ENCODE peak calls at places on chromosome 18, in five cellular contexts. X is A549; Q is HepG2; N is nephron progenitor cell; C is CD8-positive, alpha-beta T cell. Y is an unnamed sample.

GRCh38 chr18:37565138-37565984 is at the start of gene CELF4:
- DNase-seq in C (no peak), X (peak), N (peak), Q (no peak), Y (no peak)

GRCh38 chr18:78948707-78949106 is 30.9 kb upstream of the SALL3 start:
- DNase-seq in C (no peak), X (no peak), N (no peak), Q (no peak), Y (no peak)

GRCh38 chr18:63909870-63910269 is 2.1 kb downstream of the SERPINB10 start:
- DNase-seq in C (no peak), N (no peak), Q (no peak), X (no peak), Y (no peak)

GRCh38 chr18:3447035-3447894 is 2.7 kb upstream of the TGIF1 start:
- DNase-seq in N (peak), C (no peak), Q (no peak), X (no peak), Y (no peak)

GRCh38 chr18:69491576-69491975 is 90.9 kb downstream of the DOK6 start:
- DNase-seq in N (no peak), X (no peak), Q (no peak), C (no peak), Y (no peak)

GRCh38 chr18:79547413-79548076 is 132.1 kb upstream of the CTDP1 start:
- DNase-seq in Q (no peak), X (no peak), C (no peak), N (no peak), Y (no peak)

GRCh38 chr18:68472701-68473295 is 242.1 kb downstream of the TMX3 start:
- DNase-seq in C (no peak), N (no peak), X (no peak), Q (no peak), Y (no peak)

GRCh38 chr18:53534695-53535094 is 689.8 kb downstream of the MBD2 start:
- DNase-seq in X (no peak), Q (no peak), C (no peak), N (no peak), Y (no peak)

GRCh38 chr18:35099911-35100310 is 58.7 kb downstream of the MAPRE2 start:
- DNase-seq in X (no peak), N (no peak), Q (no peak), C (no peak), Y (no peak)

GRCh38 chr18:42578781-42579180 is 536.7 kb downstream of the RIT2 start:
- DNase-seq in N (no peak), X (no peak), C (no peak), Q (no peak), Y (no peak)

GRCh38 chr18:44537521-44537920 is 143.2 kb upstream of the SETBP1 start:
- DNase-seq in X (peak), N (no peak), C (no peak), Q (no peak), Y (no peak)

GRCh38 chr18:25734336-25734735 is 356.1 kb downstream of the SS18 start:
- DNase-seq in X (no peak), N (no peak), Q (no peak), C (no peak), Y (no peak)

GRCh38 chr18:34818069-34818468 is 108.0 kb downstream of the DTNA start:
- DNase-seq in X (no peak), C (no peak), Q (no peak), N (no peak), Y (no peak)

GRCh38 chr18:48548404-48548771 is 9.6 kb downstream of the CTIF start:
- DNase-seq in N (no peak), X (no peak), Q (no peak), C (no peak), Y (no peak)

GRCh38 chr18:49041677-49042570 is 91.2 kb upstream of the SMAD7 start:
- DNase-seq in C (peak), N (no peak), X (peak), Q (peak), Y (no peak)

GRCh38 chr18:6022089-6022444 is 126.7 kb upstream of the TMEM200C start:
- DNase-seq in X (no peak), C (no peak), N (no peak), Q (no peak), Y (no peak)

GRCh38 chr18:24764766-24765165 is 304.3 kb downstream of the HRH4 start:
- DNase-seq in Q (no peak), C (no peak), X (no peak), N (no peak), Y (no peak)